ENCODE peak calls at places on chromosome 6, in four cellular contexts. J is K562, O is HepG2, T is GM12878. B is an unnamed sample.

GRCh38 chr6:15500901-15501805 is 161.7 kb downstream of the DTNBP1 start:
- DNase-seq in J (no peak), T (no peak), O (no peak), B (no peak)

GRCh38 chr6:158036261-158036660 is 54.6 kb downstream of the SYNJ2 start:
- DNase-seq in J (no peak), O (no peak), T (no peak), B (no peak)

GRCh38 chr6:31888281-31889258 is 8.9 kb downstream of the EHMT2 start:
- DNase-seq in J (peak), T (no peak), O (no peak), B (peak)

GRCh38 chr6:32666420-32667300 is at the start of gene HLA-DQB1:
- DNase-seq in T (peak), J (no peak), O (peak), B (no peak)

GRCh38 chr6:21157186-21157929 is 436.2 kb upstream of the SOX4 start:
- DNase-seq in O (no peak), J (no peak), T (peak), B (no peak)

GRCh38 chr6:43773050-43773956 is 3.3 kb downstream of the VEGFA start:
- DNase-seq in O (peak), T (no peak), J (peak), B (peak)

GRCh38 chr6:46917002-46917401 is 4.7 kb downstream of the ADGRF5 start:
- DNase-seq in J (no peak), O (no peak), T (no peak), B (no peak)

GRCh38 chr6:4953440-4953839 is 50.4 kb downstream of the RPP40 start:
- DNase-seq in O (no peak), J (no peak), T (no peak), B (no peak)

GRCh38 chr6:24033284-24033683 is 92.7 kb upstream of the NRSN1 start:
- DNase-seq in J (no peak), O (peak), T (no peak), B (no peak)

GRCh38 chr6:56756219-56756789 is 113.6 kb upstream of the DST start:
- DNase-seq in T (no peak), O (no peak), J (no peak), B (no peak)

GRCh38 chr6:113676972-113677371 is 180.2 kb upstream of the MARCKS start:
- DNase-seq in J (no peak), O (no peak), T (no peak), B (no peak)

GRCh38 chr6:151690768-151691562 is 116.5 kb upstream of the ESR1 start:
- DNase-seq in O (no peak), J (no peak), T (peak), B (no peak)

GRCh38 chr6:123742626-123743025 is 61.0 kb upstream of the NKAIN2 start:
- DNase-seq in J (no peak), T (no peak), O (no peak), B (no peak)

GRCh38 chr6:156756630-156757610 is 20.3 kb upstream of the ARID1B start:
- DNase-seq in T (no peak), O (no peak), J (no peak), B (no peak)

GRCh38 chr6:44630125-44631028 is 242.9 kb downstream of the CDC5L start:
- DNase-seq in T (no peak), O (peak), J (peak), B (peak)

GRCh38 chr6:2752477-2753115 is 1.9 kb upstream of the MYLK4 start:
- DNase-seq in T (no peak), J (no peak), O (no peak), B (no peak)

GRCh38 chr6:41531591-41532582 is 14.3 kb upstream of the FOXP4 start:
- DNase-seq in T (peak), J (peak), O (no peak), B (no peak)

GRCh38 chr6:160036790-160037206 is 67.9 kb downstream of the IGF2R start:
- DNase-seq in T (no peak), J (no peak), O (no peak), B (no peak)

GRCh38 chr6:119829006-119829405 is 479.4 kb upstream of the MAN1A1 start:
- DNase-seq in T (no peak), O (no peak), J (no peak), B (no peak)

GRCh38 chr6:131053546-131054240 is 9.4 kb downstream of the EPB41L2 start:
- DNase-seq in T (no peak), O (no peak), J (no peak), B (no peak)

GRCh38 chr6:20242397-20242796 is 30.1 kb upstream of the MBOAT1 start:
- DNase-seq in J (no peak), O (no peak), T (no peak), B (no peak)

GRCh38 chr6:158445426-158446085 is 114.3 kb upstream of the TMEM181 start:
- DNase-seq in T (no peak), O (no peak), J (no peak), B (no peak)

GRCh38 chr6:38933426-38933825 is 115.2 kb upstream of the GLP1R start:
- DNase-seq in T (no peak), J (no peak), O (peak), B (no peak)

GRCh38 chr6:11414564-11414963 is 123.0 kb upstream of the TMEM170B start:
- DNase-seq in J (no peak), T (peak), O (peak), B (no peak)

GRCh38 chr6:42787018-42787611 is 5.3 kb downstream of the BICRAL start:
- DNase-seq in J (no peak), O (no peak), T (no peak), B (no peak)

GRCh38 chr6:47014401-47014800 is 27.7 kb downstream of the ADGRF1 start:
- DNase-seq in J (no peak), O (no peak), T (no peak), B (no peak)

GRCh38 chr6:27668442-27669275 is 195.8 kb upstream of the ZNF184 start:
- DNase-seq in J (peak), O (peak), T (no peak), B (peak)

GRCh38 chr6:52399511-52400315 is 20.4 kb upstream of the EFHC1 start:
- DNase-seq in J (peak), O (peak), T (no peak), B (peak)

GRCh38 chr6:3200682-3201081 is 26.8 kb downstream of the TUBB2B start:
- DNase-seq in O (no peak), T (no peak), J (no peak), B (no peak)

GRCh38 chr6:101585501-101585900 is 192.0 kb downstream of the GRIK2 start:
- DNase-seq in J (no peak), O (no peak), T (no peak), B (no peak)

GRCh38 chr6:148497717-148498116 is 155.1 kb downstream of the SASH1 start:
- DNase-seq in O (no peak), T (no peak), J (no peak), B (no peak)

GRCh38 chr6:42929928-42930360 is 664 bp downstream of the CNPY3 start:
- DNase-seq in J (no peak), O (no peak), T (peak), B (no peak)

GRCh38 chr6:44229376-44230033 is 6.1 kb downstream of the SLC29A1 start:
- DNase-seq in J (no peak), T (no peak), O (no peak), B (no peak)

GRCh38 chr6:25640446-25640845 is 11.6 kb upstream of the SCGN start:
- DNase-seq in O (peak), T (no peak), J (no peak), B (no peak)

GRCh38 chr6:25014806-25015560 is 79.2 kb upstream of the RIPOR2 start:
- DNase-seq in T (no peak), O (no peak), J (no peak), B (no peak)

GRCh38 chr6:135195522-135195921 is 14.4 kb downstream of the MYB start:
- DNase-seq in O (no peak), J (no peak), T (no peak), B (no peak)

GRCh38 chr6:39824030-39824926 is 32.1 kb downstream of the DAAM2 start:
- DNase-seq in J (no peak), T (no peak), O (no peak), B (peak)

GRCh38 chr6:116436586-116436985 is 24.6 kb upstream of the CALHM6 start:
- DNase-seq in J (no peak), O (no peak), T (no peak), B (no peak)

GRCh38 chr6:108768176-108768555 is 80.1 kb upstream of the ARMC2 start:
- DNase-seq in T (no peak), J (no peak), O (no peak), B (no peak)

GRCh38 chr6:132236744-132237143 is 164.5 kb downstream of the MOXD1 start:
- DNase-seq in O (no peak), J (no peak), T (no peak), B (peak)
- TF ChIP-seq SP1 in O (no peak), J (no peak), T (no peak), B (no peak)

GRCh38 chr6:37260063-37260843 is 2.3 kb upstream of the TMEM217 start:
- DNase-seq in J (no peak), O (no peak), T (no peak), B (no peak)
- TF ChIP-seq CREM in J (no peak), O (no peak), T (no peak), B (no peak)

DNA sequence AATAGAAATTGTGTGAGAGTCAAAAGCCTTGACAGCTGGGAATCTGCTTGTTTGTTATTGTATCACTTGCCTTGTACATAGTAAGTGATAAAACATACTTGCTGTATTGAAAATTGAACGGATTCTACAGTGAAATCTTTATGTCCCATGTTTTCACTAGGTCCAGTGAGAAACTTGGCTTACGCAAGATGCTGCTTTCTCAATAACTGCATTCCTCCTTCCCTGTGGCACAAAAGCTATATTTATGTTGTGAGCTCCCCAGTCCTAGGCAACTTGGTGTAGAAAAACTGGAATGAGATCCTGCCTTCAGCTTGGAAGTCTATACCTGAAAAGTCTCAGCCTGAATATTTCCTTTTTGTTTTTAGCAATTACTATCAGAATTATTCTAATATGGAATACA is 295.1 kb downstream of the EPHA7 start:
- DNase-seq in O (peak), T (no peak), J (no peak), B (no peak)
- TF ChIP-seq ESRRA in O (no peak), T (no peak), J (no peak), B (no peak)

DNA sequence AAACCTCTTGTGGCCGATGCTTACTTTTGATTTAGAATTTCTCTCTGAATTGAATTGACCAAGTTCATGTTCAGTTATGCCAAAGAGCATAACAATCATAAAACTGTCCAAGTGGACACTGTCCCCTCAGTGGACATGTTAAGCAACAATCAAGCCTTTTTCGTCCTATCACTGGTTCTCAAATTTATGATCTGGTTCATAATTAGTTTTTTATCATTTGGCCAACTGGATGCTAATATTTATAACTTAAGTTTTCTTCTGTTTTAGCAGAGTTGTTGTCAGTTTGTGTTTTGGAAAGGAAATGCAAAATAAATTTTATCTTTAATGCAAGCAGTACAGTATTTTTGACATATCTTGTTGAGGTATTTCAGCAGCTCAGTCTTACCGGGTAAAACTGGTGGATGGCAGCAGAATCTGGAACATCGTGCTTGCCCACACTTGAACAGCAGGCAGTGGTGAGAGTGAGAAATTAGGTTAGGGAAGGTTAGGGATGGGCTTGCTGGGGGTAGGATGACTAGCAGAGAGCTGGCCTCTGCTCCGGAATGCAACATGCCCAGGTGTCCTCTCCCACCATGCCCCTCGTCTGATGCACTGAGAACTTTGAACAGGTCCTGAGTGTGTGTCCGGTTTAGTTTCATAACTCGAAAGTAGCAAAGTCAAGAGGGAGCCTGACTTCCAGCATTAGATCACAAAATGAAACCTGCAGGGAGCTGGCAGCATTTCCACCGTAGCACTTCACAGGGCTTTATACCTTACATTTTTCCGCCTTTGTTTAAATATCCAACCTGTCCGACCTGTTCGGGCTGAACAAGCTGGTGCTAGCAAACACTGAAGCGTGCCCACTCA is 93.1 kb downstream of the RREB1 start:
- DNase-seq in T (no peak), J (peak), O (peak), B (no peak)
- TF ChIP-seq SP1 in T (no peak), J (peak), O (no peak), B (no peak)

B was measured in WTC11.